ENCODE peak calls at places on chromosomes 16 and 17, in six cellular contexts. B, R, S, A, T and X are unnamed samples. For H3K4me1, the result is how much of the 10 kb centered on the place peaks cover.

GRCh38 chr17:79154446-79154845 is 79.8 kb downstream of the ENGASE start:
- DNase-seq in A (no peak), S (no peak), T (peak), B (no peak), R (no peak), X (no peak)

GRCh38 chr16:50534556-50534955 is 13.6 kb upstream of the NKD1 start:
- DNase-seq in A (no peak), B (no peak), T (no peak), R (no peak), S (no peak), X (peak)

GRCh38 chr17:10349403-10349802 is 23.4 kb downstream of the MYH13 start:
- DNase-seq in R (no peak), T (peak), B (peak), A (no peak), S (peak), X (no peak)

GRCh38 chr17:12472613-12473173 is 193.0 kb upstream of the MYOCD start:
- DNase-seq in R (no peak), S (no peak), A (no peak), B (no peak), T (no peak), X (no peak)

GRCh38 chr16:82999711-83000110 is 372.9 kb downstream of the CDH13 start:
- DNase-seq in S (no peak), T (no peak), B (no peak), A (no peak), R (no peak), X (no peak)

GRCh38 chr17:1087381-1088241 is 90.7 kb downstream of the TIMM22 start:
- DNase-seq in R (no peak), A (no peak), B (peak), S (no peak), T (peak), X (no peak)

GRCh38 chr17:27985306-27985705 is 57.2 kb upstream of the NLK start:
- DNase-seq in B (no peak), T (no peak), R (no peak), A (no peak), S (peak), X (no peak)

GRCh38 chr17:37179893-37180292 is 195.9 kb upstream of the C17orf78 start:
- DNase-seq in B (no peak), S (peak), R (no peak), A (no peak), T (no peak), X (no peak)

GRCh38 chr17:65099941-65100315 is 37.2 kb upstream of the RGS9 start:
- DNase-seq in T (no peak), R (peak), S (peak), B (peak), A (no peak), X (no peak)

GRCh38 chr17:78974635-78975591 is 4.8 kb downstream of the LGALS3BP start:
- DNase-seq in T (no peak), B (peak), A (no peak), S (peak), R (no peak), X (peak)

GRCh38 chr17:49359990-49360795 is 1.9 kb downstream of the ZNF652 start:
- DNase-seq in S (no peak), R (peak), B (no peak), T (no peak), A (no peak), X (no peak)

GRCh38 chr17:10033982-10034381 is 128.9 kb upstream of the RCVRN start:
- DNase-seq in T (no peak), B (no peak), A (no peak), R (no peak), S (peak), X (peak)

GRCh38 chr17:50636145-50636803 is 1.6 kb downstream of the ABCC3 start:
- DNase-seq in R (no peak), B (no peak), A (no peak), S (no peak), T (peak), X (no peak)

GRCh38 chr17:78176548-78177025 is 8.2 kb downstream of the SYNGR2 start:
- DNase-seq in R (peak), B (peak), A (peak), T (peak), S (peak), X (peak)

GRCh38 chr17:78921437-78921971 is 3.7 kb downstream of the TIMP2 start:
- DNase-seq in T (peak), S (peak), R (no peak), B (no peak), A (no peak), X (no peak)

GRCh38 chr17:76351526-76352071 is 2.1 kb downstream of the PRPSAP1 start:
- DNase-seq in A (no peak), B (no peak), T (no peak), S (no peak), R (no peak), X (no peak)

GRCh38 chr17:74682442-74683190 is 30.1 kb downstream of the CD300LF start:
- DNase-seq in S (no peak), T (no peak), B (no peak), R (no peak), A (no peak), X (no peak)

GRCh38 chr17:81365601-81366585 is 29.4 kb upstream of the BAHCC1 start:
- DNase-seq in R (peak), T (peak), S (peak), A (no peak), B (no peak), X (no peak)

GRCh38 chr16:72409428-72409827 is 237.5 kb upstream of the PMFBP1 start:
- DNase-seq in R (no peak), B (peak), A (no peak), S (no peak), T (no peak), X (no peak)

GRCh38 chr16:89297156-89297869 is 79.8 kb downstream of the ZNF778 start:
- DNase-seq in S (no peak), T (no peak), A (no peak), B (peak), R (no peak), X (no peak)

GRCh38 chr16:15822957-15823356 is 33.9 kb downstream of the MYH11 start:
- DNase-seq in T (no peak), B (no peak), R (no peak), A (no peak), S (no peak), X (no peak)

GRCh38 chr17:63364387-63364786 is 81.7 kb downstream of the CYB561 start:
- DNase-seq in B (no peak), A (no peak), R (no peak), T (no peak), S (peak), X (no peak)

GRCh38 chr17:82274134-82275020 is 877 bp upstream of the CSNK1D start:
- DNase-seq in R (no peak), T (no peak), S (no peak), B (no peak), A (no peak), X (no peak)

GRCh38 chr17:2624292-2624731 is 30.9 kb downstream of the PAFAH1B1 start:
- DNase-seq in S (no peak), R (no peak), B (peak), A (no peak), T (no peak), X (no peak)

GRCh38 chr17:73604476-73604875 is 39.8 kb downstream of the SDK2 start:
- DNase-seq in R (no peak), T (no peak), B (no peak), S (no peak), A (no peak), X (no peak)

GRCh38 chr16:4115209-4115940 is 867 bp downstream of the ADCY9 start:
- DNase-seq in B (peak), S (peak), T (peak), A (peak), R (peak), X (no peak)

GRCh38 chr17:34504814-34505484 is 74.4 kb upstream of the TMEM132E start:
- DNase-seq in B (no peak), T (no peak), S (no peak), R (no peak), A (no peak), X (no peak)

GRCh38 chr17:60971515-60972369 is 294.1 kb downstream of the BCAS3 start:
- DNase-seq in R (peak), T (peak), A (peak), B (peak), S (peak), X (no peak)

GRCh38 chr16:2713523-2713922 is 6.5 kb downstream of the PRSS27 start:
- DNase-seq in A (no peak), S (no peak), T (no peak), B (no peak), R (no peak), X (no peak)

GRCh38 chr16:55003306-55003705 is 72.6 kb downstream of the IRX5 start:
- DNase-seq in B (no peak), A (no peak), S (no peak), T (no peak), R (no peak), X (no peak)

GRCh38 chr17:79923974-79924638 is 84.9 kb upstream of the CBX4 start:
- DNase-seq in B (peak), R (no peak), S (peak), T (peak), A (no peak), X (no peak)

GRCh38 chr16:580141-580945 is 9.5 kb upstream of the RAB40C start:
- DNase-seq in B (no peak), S (no peak), A (no peak), R (no peak), T (no peak), X (no peak)
- H3K4me3 ChIP-seq in B (no peak), S (no peak), A (no peak), R (no peak), T (no peak), X (no peak)

GRCh38 chr16:728131-728889 is 1.4 kb downstream of the HAGHL start:
- DNase-seq in A (peak), R (peak), S (peak), T (peak), B (peak), X (no peak)

GRCh38 chr16:726188-726437 is 130 bp downstream of the CCDC78 start:
- DNase-seq in T (no peak), B (no peak), A (no peak), S (no peak), R (no peak), X (no peak)

GRCh38 chr16:726438-727290 is at the start of the genes CCDC78 and HAGHL:
- DNase-seq in A (peak), R (peak), T (peak), S (peak), B (peak), X (no peak)

GRCh38 chr16:728890-729744 is 2.2 kb downstream of the HAGHL start:
- DNase-seq in S (no peak), A (no peak), B (peak), R (no peak), T (peak), X (no peak)

GRCh38 chr16:727291-727977 is 528 bp downstream of the HAGHL start:
- DNase-seq in S (no peak), T (peak), A (no peak), B (peak), R (no peak), X (no peak)
- H3K4me1 ChIP-seq in S (under half), T (under half), A (under half), B (under half), R (under half), X (under half)

DNA sequence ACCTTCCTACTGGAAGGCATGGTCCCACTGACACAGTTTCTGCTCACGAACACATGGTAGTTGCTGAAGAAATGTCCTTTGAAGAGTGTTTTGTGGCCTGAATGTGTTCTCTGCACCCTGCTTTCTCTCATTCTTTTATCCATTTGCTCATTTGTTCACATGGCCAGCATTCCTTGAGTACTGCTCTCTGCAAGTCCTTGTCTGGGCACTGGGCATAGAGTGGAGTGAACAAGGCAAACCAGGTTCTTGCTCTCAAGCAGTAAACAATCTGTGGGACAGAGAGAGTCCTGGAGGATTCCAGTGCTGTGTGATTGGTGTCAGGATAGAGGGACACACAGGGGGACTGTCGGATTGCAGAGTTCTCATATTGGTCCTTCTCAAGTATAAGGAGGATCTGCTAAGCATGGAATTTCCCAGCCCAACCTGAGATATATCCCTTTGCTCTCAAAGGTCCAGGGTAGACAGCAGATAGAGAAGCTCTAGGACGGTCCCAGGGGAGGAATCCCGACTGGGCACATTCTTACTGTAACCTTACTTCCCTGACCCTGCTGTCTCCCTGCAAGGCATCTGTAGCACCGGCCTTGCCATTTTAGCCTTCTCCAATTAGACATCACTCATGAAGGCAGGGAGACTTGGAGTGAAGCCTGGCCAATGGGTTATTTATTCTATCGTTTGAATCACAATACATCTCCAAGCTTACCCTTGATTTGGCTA is 32.3 kb downstream of the ARL4D start:
- DNase-seq in A (no peak), T (no peak), S (no peak), B (no peak), R (no peak), X (no peak)
- H3K4me3 ChIP-seq in A (no peak), T (no peak), S (no peak), B (no peak), R (no peak), X (no peak)

GRCh38 chr16:10939649-10940206 is 2.5 kb downstream of the DEXI start:
- DNase-seq in B (no peak), A (no peak), S (no peak), R (no peak), T (no peak), X (no peak)

GRCh38 chr16:10938844-10939648 is 3.2 kb downstream of the DEXI start:
- DNase-seq in B (no peak), T (no peak), A (no peak), S (no peak), R (no peak), X (no peak)

GRCh38 chr16:10941127-10941933 is 938 bp downstream of the DEXI start:
- DNase-seq in B (peak), R (no peak), A (no peak), S (no peak), T (no peak), X (no peak)

GRCh38 chr16:10942352-10943297 is at the start of gene DEXI:
- DNase-seq in B (peak), A (peak), T (peak), R (peak), S (peak), X (peak)

DNA sequence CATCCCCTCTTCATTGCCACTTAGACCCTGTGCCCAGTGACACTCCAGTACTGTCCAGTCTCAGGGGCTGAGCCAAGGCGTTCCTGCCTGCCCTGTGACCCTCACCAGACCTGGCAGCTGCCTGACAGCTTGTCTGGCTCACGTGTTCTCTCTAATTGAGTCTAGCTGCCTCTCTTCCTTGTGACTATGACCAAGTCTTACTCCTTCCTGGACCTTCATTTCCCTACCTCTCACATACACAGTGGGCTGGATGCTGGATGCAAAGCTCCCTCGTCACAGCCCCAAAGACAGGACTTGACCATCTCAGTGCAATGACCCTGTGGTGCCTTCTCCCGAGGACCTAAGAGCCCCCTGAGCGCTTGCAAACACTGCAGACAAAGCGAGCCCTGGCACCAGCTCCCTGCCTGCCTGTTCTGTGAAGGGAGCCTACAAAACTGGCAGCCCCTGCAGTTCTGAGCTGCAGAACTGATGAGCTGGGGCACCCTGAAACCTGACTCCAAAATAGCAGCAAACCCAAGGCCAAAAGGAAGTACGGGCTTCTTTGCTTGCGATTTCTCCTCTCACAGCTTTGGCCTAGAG is 1.7 kb downstream of the DEXI start:
- DNase-seq in A (no peak), T (no peak), B (no peak), S (no peak), R (no peak), X (no peak)
- H3K4me1 ChIP-seq in A (half or more), T (under half), B (under half), S (under half), R (half or more), X (under half)

GRCh38 chr17:38970128-38970527 is 2.9 kb upstream of the FBXO47 start:
- DNase-seq in R (no peak), T (no peak), A (no peak), S (no peak), B (peak), X (no peak)

GRCh38 chr17:38970804-38971203 is 3.6 kb upstream of the FBXO47 start:
- DNase-seq in T (no peak), S (no peak), A (no peak), B (peak), R (no peak), X (no peak)

GRCh38 chr17:38969281-38969680 is 2.1 kb upstream of the FBXO47 start:
- DNase-seq in B (no peak), R (no peak), T (no peak), A (no peak), S (no peak), X (no peak)

GRCh38 chr17:38967290-38967738 is at the start of gene FBXO47:
- DNase-seq in R (peak), B (peak), A (peak), S (peak), T (no peak), X (peak)
- H3K4me3 ChIP-seq in R (no peak), B (peak), A (peak), S (no peak), T (no peak), X (peak)

DNA sequence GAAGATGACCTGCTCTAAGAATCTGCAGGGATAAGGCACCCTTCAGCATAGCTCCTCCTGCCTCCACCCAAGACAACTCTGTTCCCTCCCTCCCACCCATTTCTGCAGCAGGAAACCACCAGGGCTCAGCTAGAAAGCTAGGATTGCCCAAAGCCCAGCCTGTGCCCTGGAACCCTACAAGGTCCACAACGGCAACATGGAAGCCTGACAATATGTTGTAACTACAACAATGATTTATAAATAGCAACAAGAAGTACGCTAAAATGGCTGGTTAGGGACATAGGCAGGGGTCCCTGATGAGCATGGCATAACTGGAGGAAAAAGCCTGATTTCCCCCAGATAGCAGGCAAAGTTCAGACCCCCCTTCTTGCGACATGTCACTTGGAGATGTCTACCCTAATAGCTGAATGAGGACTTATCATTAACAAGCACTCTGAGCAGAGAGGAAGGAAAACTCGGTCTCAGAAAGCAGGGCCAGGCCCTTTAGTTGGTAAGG is 6.5 kb downstream of the ST3GAL2 start:
- DNase-seq in S (peak), B (no peak), T (no peak), R (no peak), A (no peak), X (no peak)
- H3K4me1 ChIP-seq in S (half or more), B (half or more), T (half or more), R (half or more), A (half or more), X (under half)

DNA sequence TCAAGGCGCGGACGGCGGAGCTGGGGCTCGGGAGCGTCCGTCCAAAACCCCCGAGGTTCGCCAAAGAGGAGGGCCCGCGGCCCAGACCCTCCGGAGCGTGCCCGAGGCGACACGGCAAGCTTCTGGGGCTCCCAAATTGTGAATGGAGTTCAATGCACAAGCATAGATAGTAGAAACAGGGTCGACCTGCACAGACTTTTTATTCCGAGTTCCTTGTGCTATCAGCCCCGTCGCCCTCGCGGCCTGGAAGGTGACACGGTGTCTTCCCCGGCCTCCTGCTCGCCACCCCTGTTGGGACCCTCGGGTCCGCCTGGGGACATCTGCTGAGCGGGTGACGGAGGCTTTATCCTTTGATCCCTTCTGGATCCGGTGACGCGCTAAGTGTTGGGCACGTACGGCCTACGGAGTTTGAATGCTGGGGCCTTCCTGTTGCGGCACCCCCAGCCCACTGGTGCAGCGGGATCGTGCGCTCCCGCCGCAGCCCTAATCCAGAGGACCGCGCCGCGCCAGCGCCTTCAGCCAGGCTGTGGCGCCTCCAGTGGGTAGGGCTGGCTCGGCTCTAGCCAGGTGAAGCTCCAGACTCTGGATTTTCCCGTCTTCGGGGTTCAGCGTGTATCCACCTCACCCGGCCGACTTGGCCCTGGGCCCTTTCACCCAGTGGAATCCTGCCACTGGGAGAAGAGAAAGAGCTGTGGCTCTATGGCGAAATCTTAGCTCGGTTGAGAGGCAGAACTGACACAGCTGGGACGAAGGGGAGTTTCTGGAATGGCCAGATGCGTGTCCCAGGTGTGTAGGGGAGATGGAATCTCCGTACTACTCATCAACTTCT is 17.0 kb upstream of the NTN1 start:
- DNase-seq in A (no peak), S (no peak), B (peak), R (no peak), T (no peak), X (peak)
- H3K4me3 ChIP-seq in A (no peak), S (peak), B (peak), R (no peak), T (no peak), X (peak)

DNA sequence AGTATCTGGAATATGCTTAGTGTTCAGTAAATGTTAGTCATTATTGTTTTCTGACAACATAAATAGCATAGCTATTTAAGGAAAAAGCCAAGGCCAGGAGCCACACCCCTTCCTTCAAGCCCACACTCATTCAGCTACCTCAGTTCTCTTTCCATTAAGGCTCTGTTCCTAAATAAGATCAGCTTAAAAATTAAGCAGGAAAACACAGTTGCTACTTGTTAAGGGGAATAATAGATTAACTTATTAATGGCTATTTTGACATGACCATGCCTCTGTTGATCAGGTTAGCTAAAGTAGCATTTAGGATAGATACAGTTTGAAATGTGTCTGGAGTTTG is 158.1 kb downstream of the CHD9 start:
- DNase-seq in T (no peak), B (no peak), A (no peak), R (no peak), S (no peak), X (no peak)
- H3K4me1 ChIP-seq in T (under half), B (under half), A (under half), R (under half), S (under half), X (under half)